ENCODE peak calls at places on chromosomes 4 and X, in five cellular contexts. Y is stomach, R is spleen, G is uterus, U is GM12891. N is an unnamed sample.

GRCh38 chr4:95061220-95061619 is 303.5 kb downstream of the BMPR1B start:
- DNase-seq in Y (no peak), R (no peak), U (no peak), G (no peak), N (no peak)

GRCh38 chrX:129091097-129091496 is 432.2 kb downstream of the SMARCA1 start:
- DNase-seq in R (no peak), G (no peak), Y (no peak), U (no peak), N (no peak)

GRCh38 chr4:38449506-38450174 is 214.4 kb upstream of the KLF3 start:
- DNase-seq in R (no peak), G (no peak), U (no peak), Y (no peak), N (no peak)

GRCh38 chrX:18983711-18984380 is at the start of gene PHKA2:
- DNase-seq in U (no peak), G (peak), Y (peak), R (no peak), N (peak)

GRCh38 chr4:8343051-8343966 is 73.8 kb downstream of the HTRA3 start:
- DNase-seq in R (no peak), G (no peak), Y (peak), U (no peak), N (no peak)

GRCh38 chr4:164997324-164997723 is 19.9 kb upstream of the TRIM61 start:
- DNase-seq in Y (no peak), G (no peak), R (no peak), U (no peak), N (no peak)

GRCh38 chrX:87078231-87078630 is 439.4 kb upstream of the KLHL4 start:
- DNase-seq in U (no peak), R (no peak), Y (no peak), G (no peak), N (no peak)

GRCh38 chr4:123892997-123893745 is 496.6 kb downstream of the SPRY1 start:
- DNase-seq in Y (no peak), G (no peak), U (no peak), R (no peak), N (peak)

GRCh38 chr4:109166126-109166525 is 136.3 kb downstream of the COL25A1 start:
- DNase-seq in R (no peak), U (no peak), G (no peak), Y (no peak), N (no peak)

GRCh38 chrX:34578237-34578636 is 78.8 kb downstream of the TMEM47 start:
- DNase-seq in G (no peak), U (no peak), R (no peak), Y (no peak), N (no peak)

DNA sequence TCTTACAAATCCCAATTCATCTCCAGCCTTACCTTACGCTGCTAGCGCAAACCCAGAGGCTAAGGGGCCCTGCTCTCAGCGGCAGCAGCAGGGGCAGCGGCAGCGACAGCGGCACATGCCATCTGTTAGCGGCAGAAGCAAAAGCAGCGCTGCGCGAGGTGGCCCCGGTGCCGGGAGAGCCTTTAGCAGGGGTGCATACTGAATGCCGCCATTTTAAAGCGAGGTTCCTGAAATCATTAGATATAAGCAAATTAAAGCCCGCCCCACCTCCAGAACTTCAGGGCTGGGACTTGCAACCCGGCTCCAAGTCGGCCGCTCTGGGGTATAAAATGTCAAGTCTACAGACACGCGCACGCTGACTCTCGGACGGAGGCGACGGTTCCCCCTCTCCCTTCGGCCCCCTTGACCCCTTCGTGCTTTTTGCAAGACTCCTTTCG is at the start of gene MBNL3:
- DNase-seq in Y (peak), R (peak), G (peak), U (no peak), N (peak)
- TF ChIP-seq POLR2A in Y (no peak), R (no peak), G (no peak), U (peak), N (no peak)

DNA sequence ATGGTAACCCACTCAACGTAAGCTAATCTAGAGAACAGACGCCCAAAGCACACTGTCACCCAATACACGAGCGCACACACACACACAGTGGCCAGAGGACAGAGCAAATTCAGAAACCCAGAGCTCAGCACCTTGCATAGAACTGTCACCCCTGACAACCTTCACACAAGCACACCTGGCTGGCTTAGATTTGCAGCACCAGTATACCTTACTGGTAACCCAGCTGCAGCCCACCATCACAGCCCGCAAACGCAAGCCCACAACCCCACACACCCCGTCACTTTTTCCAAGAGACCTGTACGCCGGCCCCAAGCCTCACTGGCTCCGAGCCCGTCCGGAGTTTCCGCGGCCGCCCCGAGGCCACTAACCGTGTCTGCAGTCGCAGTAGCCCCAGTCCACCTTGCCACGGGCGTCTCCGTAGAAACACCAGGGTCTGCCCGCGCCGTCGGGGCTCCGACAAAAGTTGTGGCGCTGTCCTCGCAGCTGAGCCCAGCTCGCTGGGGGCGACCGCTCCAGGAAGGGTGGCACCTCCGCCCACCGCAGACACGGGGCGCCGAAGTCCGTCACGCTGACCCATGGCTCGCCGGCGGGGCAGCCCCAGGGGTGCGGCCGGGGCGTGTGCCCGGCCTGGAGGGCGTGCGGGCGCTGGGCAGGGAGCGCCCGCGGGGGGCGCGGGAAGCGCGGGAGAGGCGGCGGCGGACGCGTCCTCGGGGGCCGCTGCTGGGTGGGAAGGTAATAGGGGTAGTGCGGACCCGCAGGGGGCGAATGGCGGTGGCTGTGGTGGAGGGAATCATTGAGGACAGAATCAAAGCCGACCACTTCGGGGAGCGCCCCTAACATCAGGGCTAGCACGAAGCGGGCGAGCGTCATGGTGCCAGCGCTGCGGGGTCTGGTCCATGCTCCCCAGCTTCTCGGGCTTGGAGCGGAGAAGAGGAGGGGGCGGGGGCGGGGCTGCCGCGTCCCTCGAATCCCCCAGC is 664 bp downstream of the PRSS12 start:
- DNase-seq in U (peak), Y (peak), R (peak), G (no peak), N (no peak)
- TF ChIP-seq POLR2A in U (no peak), Y (no peak), R (no peak), G (no peak), N (no peak)

DNA sequence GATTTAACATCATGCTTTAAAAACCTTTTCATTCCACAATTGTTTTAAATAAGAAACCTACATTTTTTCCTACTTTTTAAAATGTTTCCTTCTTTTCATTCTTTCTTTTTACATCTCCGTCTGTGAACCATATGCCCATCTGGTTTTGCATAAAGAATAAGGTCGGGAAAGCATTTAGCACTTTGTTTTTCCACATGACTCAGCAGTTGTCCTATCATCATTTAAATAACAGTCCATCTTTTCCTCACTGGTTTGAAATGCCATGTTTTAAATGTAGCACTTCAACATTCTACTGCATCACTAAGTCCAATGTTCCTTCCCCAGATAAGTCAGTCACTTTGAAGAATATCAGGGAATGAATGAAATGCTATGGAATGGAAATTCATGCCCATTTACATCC is 128.4 kb downstream of the SH3RF1 start:
- DNase-seq in G (no peak), R (no peak), Y (no peak), U (no peak), N (no peak)
- TF ChIP-seq POLR2A in G (no peak), R (no peak), Y (no peak), U (no peak), N (no peak)

GRCh38 chr4:769511-769910 is 56.4 kb downstream of the CPLX1 start:
- DNase-seq in Y (no peak), R (no peak), U (no peak), G (no peak), N (no peak)
- TF ChIP-seq POLR2A in Y (no peak), R (no peak), U (peak), G (no peak), N (no peak)

GRCh38 chr4:40058121-40058520 is 1.5 kb downstream of the N4BP2 start:
- DNase-seq in R (no peak), G (no peak), U (no peak), Y (no peak), N (no peak)

GRCh38 chr4:40055379-40055872 is 1.2 kb upstream of the N4BP2 start:
- DNase-seq in G (no peak), R (no peak), Y (no peak), U (no peak), N (no peak)

GRCh38 chr4:40057540-40058091 is 966 bp downstream of the N4BP2 start:
- DNase-seq in G (peak), U (peak), R (peak), Y (peak), N (peak)

GRCh38 chr4:40056722-40057539 is at the start of gene N4BP2:
- DNase-seq in G (peak), R (peak), U (peak), Y (peak), N (peak)

DNA sequence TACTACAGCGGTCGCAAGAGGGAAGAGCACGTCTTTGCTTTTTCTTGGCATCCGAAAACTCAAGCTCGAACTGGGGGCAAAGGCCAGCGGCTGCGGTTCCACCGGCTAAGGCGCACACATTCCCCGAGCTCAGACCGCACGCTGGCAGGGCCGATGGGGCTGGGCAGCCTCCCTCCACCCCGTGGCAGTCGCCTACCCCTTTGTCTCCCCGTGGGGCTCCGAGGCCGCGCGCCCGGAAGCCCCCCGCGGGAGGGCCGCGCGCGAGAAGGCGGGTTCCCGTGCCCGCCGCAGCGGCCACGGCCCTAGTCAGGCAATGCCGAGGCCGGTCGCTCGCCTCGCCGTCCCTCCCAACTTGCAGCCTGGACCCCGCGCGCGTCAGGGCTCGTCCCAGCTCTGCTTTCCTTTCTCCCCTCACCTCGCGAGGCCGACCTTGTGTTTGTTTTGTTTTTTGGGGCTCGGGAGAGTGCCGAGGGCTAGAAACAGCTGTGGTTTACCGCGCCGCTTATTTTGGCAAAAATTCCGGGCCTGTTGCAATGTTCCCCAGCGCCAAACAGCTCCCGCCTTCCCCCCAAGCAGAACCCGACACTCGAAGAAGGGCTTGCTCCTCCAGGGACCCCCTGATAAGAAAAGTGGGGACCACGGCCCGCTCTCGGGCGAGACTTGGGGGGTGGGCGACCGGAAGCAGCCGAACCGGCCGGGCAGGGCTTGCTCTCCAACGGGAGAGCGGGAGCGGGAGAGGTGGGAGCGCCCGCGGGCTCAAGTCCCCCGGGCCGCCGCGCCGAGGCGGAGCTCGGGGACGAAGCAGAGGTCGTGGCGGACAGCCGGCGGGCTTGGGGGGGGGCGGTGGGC is 553 bp upstream of the N4BP2 start:
- DNase-seq in U (peak), G (peak), Y (peak), R (peak), N (peak)
- TF ChIP-seq POLR2A in U (peak), G (peak), Y (peak), R (no peak), N (peak)

GRCh38 chrX:9895225-9895912 is 71.8 kb upstream of the CLDN34 start:
- DNase-seq in G (no peak), Y (no peak), R (no peak), U (no peak), N (no peak)
- TF ChIP-seq POLR2A in G (no peak), Y (no peak), R (no peak), U (no peak), N (no peak)

N was measured in adrenal gland.